ENCODE peak calls at places on chromosomes 7 and 10, in five cellular contexts. S, V, N, I and Y are unnamed samples.
A peak's percentile ranks its signal among the peaks of the same experiment; 100 is the strongest.

GRCh38 chr7:28986028-28986427 is 27.9 kb upstream of the TRIL start:
- DNase-seq in S (no peak), V (no peak), N (no peak), I (no peak), Y (no peak)

GRCh38 chr10:79221110-79222051 is 125.9 kb upstream of the PPIF start:
- DNase-seq in S (peak; percentile 83), V (no peak), N (peak; percentile 11), I (no peak), Y (no peak)

GRCh38 chr10:1610986-1611770 is 126.1 kb downstream of the ADARB2 start:
- DNase-seq in S (no peak), V (no peak), N (no peak), I (no peak), Y (no peak)

GRCh38 chr7:98998821-98999725 is 120.7 kb downstream of the TRRAP start:
- DNase-seq in S (no peak), V (no peak), N (no peak), I (no peak), Y (no peak)

GRCh38 chr7:208128-208673 is 15.8 kb downstream of the FAM20C start:
- DNase-seq in S (no peak), V (no peak), N (no peak), I (no peak), Y (no peak)

GRCh38 chr7:15571303-15571878 is 9.6 kb upstream of the AGMO start:
- DNase-seq in S (no peak), V (peak; percentile 46), N (no peak), I (no peak), Y (no peak)

GRCh38 chr7:47534322-47535032 is 47.4 kb downstream of the TNS3 start:
- DNase-seq in S (no peak), V (no peak), N (no peak), I (no peak), Y (no peak)

GRCh38 chr10:89575037-89575436 is 39.6 kb upstream of the SLC16A12 start:
- DNase-seq in S (no peak), V (peak; percentile 37), N (no peak), I (no peak), Y (no peak)

GRCh38 chr7:124246262-124246863 is 213.5 kb upstream of the TMEM229A start:
- DNase-seq in S (no peak), V (no peak), N (no peak), I (no peak), Y (no peak)

GRCh38 chr10:110610308-110610774 is 33.8 kb upstream of the RBM20 start:
- DNase-seq in S (peak; percentile 6), V (peak; percentile 65), N (peak; percentile 50), I (peak; percentile 34), Y (peak; percentile 28)

GRCh38 chr10:404991-405390 is 269.7 kb downstream of the ZMYND11 start:
- DNase-seq in S (no peak), V (peak; percentile 13), N (no peak), I (no peak), Y (no peak)

GRCh38 chr7:135716677-135717238 is 11.2 kb downstream of the SLC13A4 start:
- DNase-seq in S (peak; percentile 42), V (peak; percentile 94), N (no peak), I (no peak), Y (no peak)

GRCh38 chr7:116630357-116630756 is 41.6 kb upstream of the MET start:
- DNase-seq in S (no peak), V (no peak), N (no peak), I (no peak), Y (no peak)

GRCh38 chr10:18737841-18738240 is 78.6 kb downstream of the ARL5B start:
- DNase-seq in S (peak; percentile 82), V (peak; percentile 80), N (no peak), I (no peak), Y (no peak)

GRCh38 chr10:106795619-106796018 is 368.9 kb downstream of the SORCS1 start:
- DNase-seq in S (no peak), V (peak; percentile 1), N (no peak), I (no peak), Y (no peak)

GRCh38 chr10:125200396-125200795 is 40.0 kb upstream of the CTBP2 start:
- DNase-seq in S (no peak), V (no peak), N (no peak), I (no peak), Y (no peak)

GRCh38 chr7:22720791-22721786 is 5.9 kb upstream of the IL6 start:
- DNase-seq in S (no peak), V (no peak), N (no peak), I (no peak), Y (no peak)

GRCh38 chr7:129514683-129515082 is 12.4 kb downstream of the SMKR1 start:
- DNase-seq in S (no peak), V (peak; percentile 61), N (no peak), I (no peak), Y (no peak)

GRCh38 chr7:105524840-105525239 is 2.8 kb upstream of the PUS7 start:
- DNase-seq in S (no peak), V (no peak), N (no peak), I (no peak), Y (no peak)

GRCh38 chr10:90051053-90051452 is 349.7 kb downstream of the KIF20B start:
- DNase-seq in S (no peak), V (no peak), N (no peak), I (no peak), Y (no peak)

GRCh38 chr7:84701524-84702306 is 485.1 kb downstream of the SEMA3D start:
- DNase-seq in S (peak; percentile 46), V (peak; percentile 97), N (no peak), I (no peak), Y (no peak)

GRCh38 chr10:15897282-15897681 is 37.0 kb upstream of the MINDY3 start:
- DNase-seq in S (no peak), V (no peak), N (no peak), I (no peak), Y (no peak)

GRCh38 chr7:102169651-102170416 is 116.8 kb upstream of the SH2B2 start:
- DNase-seq in S (no peak), V (no peak), N (no peak), I (no peak), Y (no peak)

GRCh38 chr7:106952658-106953231 is 87.7 kb downstream of the PIK3CG start:
- DNase-seq in S (no peak), V (no peak), N (no peak), I (no peak), Y (no peak)

GRCh38 chr10:102280397-102281015 is 35.2 kb downstream of the GBF1 start:
- DNase-seq in S (no peak), V (peak; percentile 29), N (no peak), I (no peak), Y (no peak)

GRCh38 chr7:99928994-99929729 is at the start of gene GJC3:
- DNase-seq in S (no peak), V (peak; percentile 65), N (peak; percentile 6), I (peak; percentile 38), Y (peak; percentile 16)

GRCh38 chr10:14386202-14386593 is 55.5 kb upstream of the FRMD4A start:
- DNase-seq in S (peak; percentile 64), V (peak; percentile 90), N (no peak), I (no peak), Y (no peak)

GRCh38 chr10:61554925-61555324 is 101.7 kb upstream of the TMEM26 start:
- DNase-seq in S (no peak), V (no peak), N (no peak), I (no peak), Y (no peak)

GRCh38 chr10:71772832-71773220 is 494 bp downstream of the VSIR start:
- DNase-seq in S (no peak), V (no peak), N (no peak), I (no peak), Y (no peak)

GRCh38 chr10:49408437-49409306 is 12.8 kb upstream of the DRGX start:
- DNase-seq in S (no peak), V (no peak), N (no peak), I (no peak), Y (no peak)

GRCh38 chr10:58210160-58210559 is 57.5 kb downstream of the IPMK start:
- DNase-seq in S (no peak), V (no peak), N (no peak), I (no peak), Y (no peak)

GRCh38 chr7:71538210-71538609 is 406.3 kb downstream of the GALNT17 start:
- DNase-seq in S (no peak), V (no peak), N (no peak), I (no peak), Y (no peak)

GRCh38 chr7:95933618-95934017 is 161.3 kb downstream of the DYNC1I1 start:
- DNase-seq in S (no peak), V (no peak), N (peak; percentile 62), I (no peak), Y (no peak)

GRCh38 chr10:130905921-130906320 is 405.6 kb downstream of the TCERG1L start:
- DNase-seq in S (no peak), V (no peak), N (no peak), I (no peak), Y (no peak)